ENCODE peak calls at places on chromosomes 1 and 21, in seven cellular contexts. One of them, this sample, is unnamed.
A peak's percentile ranks its signal among the peaks of the same experiment; 100 is the strongest.

GRCh38 chr1:109621402-109622101 is 1.9 kb downstream of the AMPD2 start:
- DNase-seq in PC-9: peak; percentile 32
- DNase-seq in IMR-90: no peak
- DNase-seq in A549: no peak
- DNase-seq in neuronal stem cell: no peak
- DNase-seq in substantia nigra: no peak
- DNase-seq in uterus: peak; percentile 17
- DNase-seq in this sample: no peak

GRCh38 chr1:152130186-152130585 is 14.9 kb upstream of the TCHH start:
- DNase-seq in PC-9: no peak
- DNase-seq in IMR-90: no peak
- DNase-seq in A549: no peak
- DNase-seq in neuronal stem cell: no peak
- DNase-seq in substantia nigra: no peak
- DNase-seq in uterus: no peak
- DNase-seq in this sample: no peak

GRCh38 chr1:116537439-116537838 is 33.4 kb downstream of the CD58 start:
- DNase-seq in PC-9: peak; percentile 93
- DNase-seq in IMR-90: peak; percentile 58
- DNase-seq in A549: no peak
- DNase-seq in neuronal stem cell: no peak
- DNase-seq in substantia nigra: no peak
- DNase-seq in uterus: no peak
- DNase-seq in this sample: no peak

GRCh38 chr1:168835153-168835648 is 106.2 kb upstream of the DPT start:
- DNase-seq in PC-9: peak; percentile 47
- DNase-seq in IMR-90: no peak
- DNase-seq in A549: no peak
- DNase-seq in neuronal stem cell: no peak
- DNase-seq in substantia nigra: no peak
- DNase-seq in uterus: no peak
- DNase-seq in this sample: no peak

GRCh38 chr1:202961220-202961880 is 3.2 kb upstream of the ADIPOR1 start:
- DNase-seq in PC-9: no peak
- DNase-seq in IMR-90: no peak
- DNase-seq in A549: no peak
- DNase-seq in neuronal stem cell: no peak
- DNase-seq in substantia nigra: no peak
- DNase-seq in uterus: no peak
- DNase-seq in this sample: no peak

GRCh38 chr21:32710069-32710784 is 17.6 kb downstream of the SYNJ1 start:
- DNase-seq in PC-9: no peak
- DNase-seq in IMR-90: no peak
- DNase-seq in A549: no peak
- DNase-seq in neuronal stem cell: no peak
- DNase-seq in substantia nigra: no peak
- DNase-seq in uterus: no peak
- DNase-seq in this sample: no peak

GRCh38 chr1:11571906-11572616 is 82.2 kb downstream of the FBXO2 start:
- DNase-seq in PC-9: no peak
- DNase-seq in IMR-90: no peak
- DNase-seq in A549: peak; percentile 23
- DNase-seq in neuronal stem cell: no peak
- DNase-seq in substantia nigra: no peak
- DNase-seq in uterus: no peak
- DNase-seq in this sample: no peak

GRCh38 chr1:103529746-103530145 is 4.2 kb downstream of the RNPC3 start:
- DNase-seq in PC-9: no peak
- DNase-seq in IMR-90: peak; percentile 54
- DNase-seq in A549: no peak
- DNase-seq in neuronal stem cell: no peak
- DNase-seq in substantia nigra: no peak
- DNase-seq in uterus: no peak
- DNase-seq in this sample: peak; percentile 11

GRCh38 chr1:221708987-221709386 is 32.9 kb downstream of the DUSP10 start:
- DNase-seq in PC-9: peak; percentile 59
- DNase-seq in IMR-90: peak; percentile 89
- DNase-seq in A549: peak; percentile 41
- DNase-seq in neuronal stem cell: peak; percentile 40
- DNase-seq in substantia nigra: no peak
- DNase-seq in uterus: peak; percentile 60
- DNase-seq in this sample: peak; percentile 32

GRCh38 chr1:67043366-67043765 is 10.6 kb downstream of the SLC35D1 start:
- DNase-seq in PC-9: no peak
- DNase-seq in IMR-90: no peak
- DNase-seq in A549: no peak
- DNase-seq in neuronal stem cell: no peak
- DNase-seq in substantia nigra: no peak
- DNase-seq in uterus: no peak
- DNase-seq in this sample: no peak

GRCh38 chr1:7541629-7542028 is 229.5 kb upstream of the VAMP3 start:
- DNase-seq in PC-9: no peak
- DNase-seq in IMR-90: peak; percentile 94
- DNase-seq in A549: no peak
- DNase-seq in neuronal stem cell: no peak
- DNase-seq in substantia nigra: no peak
- DNase-seq in uterus: no peak
- DNase-seq in this sample: no peak

GRCh38 chr1:9150582-9151290 is 21.8 kb upstream of the GPR157 start:
- DNase-seq in PC-9: no peak
- DNase-seq in IMR-90: peak; percentile 72
- DNase-seq in A549: no peak
- DNase-seq in neuronal stem cell: no peak
- DNase-seq in substantia nigra: no peak
- DNase-seq in uterus: no peak
- DNase-seq in this sample: no peak
- H3K27ac ChIP-seq in PC-9: no peak overlapping the region
- H3K27ac ChIP-seq in IMR-90: peak overlapping the region; percentile 17
- H3K27ac ChIP-seq in A549: peak overlapping the region; percentile 39
- H3K27ac ChIP-seq in neuronal stem cell: no peak overlapping the region
- H3K27ac ChIP-seq in substantia nigra: no peak overlapping the region
- H3K27ac ChIP-seq in uterus: peak overlapping the region; percentile 46
- H3K27ac ChIP-seq in this sample: peak overlapping the region; percentile 9

GRCh38 chr1:57204942-57205787 is 218.7 kb downstream of the DAB1 start:
- DNase-seq in PC-9: no peak
- DNase-seq in IMR-90: no peak
- DNase-seq in A549: no peak
- DNase-seq in neuronal stem cell: peak; percentile 65
- DNase-seq in substantia nigra: no peak
- DNase-seq in uterus: no peak
- DNase-seq in this sample: no peak
- H3K27ac ChIP-seq in PC-9: no peak overlapping the region
- H3K27ac ChIP-seq in IMR-90: no peak overlapping the region
- H3K27ac ChIP-seq in A549: no peak overlapping the region
- H3K27ac ChIP-seq in neuronal stem cell: peak overlapping the region; percentile 96
- H3K27ac ChIP-seq in substantia nigra: no peak overlapping the region
- H3K27ac ChIP-seq in uterus: no peak overlapping the region
- H3K27ac ChIP-seq in this sample: no peak overlapping the region

GRCh38 chr1:156625436-156626078 is 6.3 kb downstream of the HAPLN2 start:
- DNase-seq in PC-9: no peak
- DNase-seq in IMR-90: peak; percentile 28
- DNase-seq in A549: no peak
- DNase-seq in neuronal stem cell: no peak
- DNase-seq in substantia nigra: peak; percentile 51
- DNase-seq in uterus: peak; percentile 62
- DNase-seq in this sample: peak; percentile 33

GRCh38 chr1:156624814-156625435 is 5.7 kb downstream of the HAPLN2 start:
- DNase-seq in PC-9: no peak
- DNase-seq in IMR-90: no peak
- DNase-seq in A549: no peak
- DNase-seq in neuronal stem cell: no peak
- DNase-seq in substantia nigra: no peak
- DNase-seq in uterus: no peak
- DNase-seq in this sample: no peak

GRCh38 chr1:156626079-156626438 is 6.8 kb downstream of the HAPLN2 start:
- DNase-seq in PC-9: peak; percentile 39
- DNase-seq in IMR-90: no peak
- DNase-seq in A549: no peak
- DNase-seq in neuronal stem cell: no peak
- DNase-seq in substantia nigra: no peak
- DNase-seq in uterus: no peak
- DNase-seq in this sample: no peak

GRCh38 chr1:156622581-156623297 is 3.5 kb downstream of the HAPLN2 start:
- DNase-seq in PC-9: peak; percentile 66
- DNase-seq in IMR-90: no peak
- DNase-seq in A549: no peak
- DNase-seq in neuronal stem cell: no peak
- DNase-seq in substantia nigra: no peak
- DNase-seq in uterus: no peak
- DNase-seq in this sample: no peak

GRCh38 chr1:156623946-156624813 is 5.0 kb downstream of the HAPLN2 start:
- DNase-seq in PC-9: no peak
- DNase-seq in IMR-90: peak; percentile 24
- DNase-seq in A549: peak; percentile 61
- DNase-seq in neuronal stem cell: peak; percentile 65
- DNase-seq in substantia nigra: no peak
- DNase-seq in uterus: peak; percentile 63
- DNase-seq in this sample: no peak
- H3K27ac ChIP-seq in PC-9: no peak overlapping the region
- H3K27ac ChIP-seq in IMR-90: no peak overlapping the region
- H3K27ac ChIP-seq in A549: peak overlapping the region; percentile 13
- H3K27ac ChIP-seq in neuronal stem cell: no peak overlapping the region
- H3K27ac ChIP-seq in substantia nigra: peak overlapping the region; percentile 82
- H3K27ac ChIP-seq in uterus: peak overlapping the region; percentile 60
- H3K27ac ChIP-seq in this sample: peak overlapping the region; percentile 24

DNA sequence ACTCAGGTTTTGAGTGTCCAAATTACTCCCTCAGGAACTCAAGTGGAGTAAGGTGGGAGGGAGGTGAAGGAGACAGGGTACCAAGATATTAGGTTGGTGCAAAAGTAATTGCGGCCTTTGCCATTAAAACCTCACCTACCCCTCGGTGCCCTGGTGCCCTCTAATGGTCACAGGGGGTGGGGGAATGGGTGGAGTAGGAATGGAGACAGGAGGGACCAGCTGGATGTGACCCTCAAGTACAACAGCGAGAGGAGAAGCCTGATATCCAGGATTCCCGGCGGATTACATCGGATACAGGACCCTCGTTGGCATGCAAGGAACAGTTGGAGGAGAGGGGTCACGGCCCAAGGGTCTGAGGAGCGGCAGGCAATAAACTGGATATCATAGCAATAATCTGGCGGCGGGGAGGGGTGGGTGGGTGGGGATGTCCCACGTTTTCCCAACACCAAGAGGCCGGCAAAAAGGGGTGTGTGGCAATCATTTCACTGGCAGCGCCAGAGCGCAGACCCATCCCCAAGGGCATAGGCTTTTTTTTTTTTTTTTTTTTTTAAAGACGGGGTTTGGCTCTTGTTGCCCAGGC is 4.3 kb upstream of the ZBTB7B start:
- DNase-seq in PC-9: no peak
- DNase-seq in IMR-90: no peak
- DNase-seq in A549: no peak
- DNase-seq in neuronal stem cell: no peak
- DNase-seq in substantia nigra: no peak
- DNase-seq in uterus: no peak
- DNase-seq in this sample: no peak
- H3K27ac ChIP-seq in PC-9: no peak overlapping the region
- H3K27ac ChIP-seq in IMR-90: no peak overlapping the region
- H3K27ac ChIP-seq in A549: no peak overlapping the region
- H3K27ac ChIP-seq in neuronal stem cell: no peak overlapping the region
- H3K27ac ChIP-seq in substantia nigra: no peak overlapping the region
- H3K27ac ChIP-seq in uterus: no peak overlapping the region
- H3K27ac ChIP-seq in this sample: no peak overlapping the region

GRCh38 chr1:173393655-173393993 is 83.5 kb upstream of the PRDX6 start:
- DNase-seq in PC-9: no peak
- DNase-seq in IMR-90: peak; percentile 78
- DNase-seq in A549: no peak
- DNase-seq in neuronal stem cell: no peak
- DNase-seq in substantia nigra: no peak
- DNase-seq in uterus: no peak
- DNase-seq in this sample: no peak
- H3K27ac ChIP-seq in PC-9: no peak overlapping the region
- H3K27ac ChIP-seq in IMR-90: no peak overlapping the region
- H3K27ac ChIP-seq in A549: peak overlapping the region; percentile 46
- H3K27ac ChIP-seq in neuronal stem cell: no peak overlapping the region
- H3K27ac ChIP-seq in substantia nigra: no peak overlapping the region
- H3K27ac ChIP-seq in uterus: no peak overlapping the region
- H3K27ac ChIP-seq in this sample: no peak overlapping the region